ENCODE peak calls at places on chromosomes 6 and 20, in seven cellular contexts. T is activated CD4-positive, CD25-positive, alpha-beta regulatory T cell; R is coronary artery; P is heart right ventricle; G is activated CD8-positive, alpha-beta memory T cell treated with anti-CD3 and anti-CD28 coated beads, Interleukin-2, amount 50 U/mL, for 4 hours; K is myocyte; V is neural crest cell. H is an unnamed sample.

GRCh38 chr6:5025911-5026819 is 22.3 kb upstream of the RPP40 start:
- DNase-seq in T (no peak), R (peak), P (peak), G (no peak), K (peak), V (peak), H (peak)

GRCh38 chr20:53942121-53942816 is 128.1 kb downstream of the BCAS1 start:
- DNase-seq in T (no peak), R (peak), P (no peak), G (no peak), K (peak), V (no peak), H (no peak)

GRCh38 chr6:121767254-121767653 is 331.8 kb downstream of the GJA1 start:
- DNase-seq in T (no peak), R (no peak), P (no peak), G (no peak), K (no peak), V (no peak), H (no peak)

GRCh38 chr6:132007474-132008190 is 56.5 kb upstream of the CCN2 start:
- DNase-seq in T (no peak), R (no peak), P (no peak), G (no peak), K (no peak), V (no peak), H (no peak)

GRCh38 chr6:162306616-162307015 is 420.9 kb downstream of the PRKN start:
- DNase-seq in T (no peak), R (no peak), P (no peak), G (no peak), K (peak), V (no peak), H (no peak)

GRCh38 chr6:14596410-14596809 is 478.8 kb downstream of the CD83 start:
- DNase-seq in T (no peak), R (no peak), P (no peak), G (no peak), K (peak), V (no peak), H (peak)

GRCh38 chr6:36099872-36100483 is 30.3 kb upstream of the MAPK13 start:
- DNase-seq in T (peak), R (no peak), P (no peak), G (peak), K (no peak), V (no peak), H (no peak)

GRCh38 chr6:123564363-123564762 is 72.4 kb downstream of the TRDN start:
- DNase-seq in T (no peak), R (no peak), P (no peak), G (no peak), K (no peak), V (no peak), H (no peak)

GRCh38 chr6:105746539-105746938 is 339.6 kb upstream of the PRDM1 start:
- DNase-seq in T (no peak), R (no peak), P (no peak), G (no peak), K (no peak), V (no peak), H (no peak)

GRCh38 chr6:24876496-24877465 is 59.0 kb downstream of the RIPOR2 start:
- DNase-seq in T (no peak), R (no peak), P (no peak), G (no peak), K (no peak), V (no peak), H (no peak)

GRCh38 chr6:5995705-5996686 is 10.7 kb downstream of the NRN1 start:
- DNase-seq in T (no peak), R (no peak), P (peak), G (no peak), K (peak), V (peak), H (peak)

GRCh38 chr20:35353646-35354045 is 58.1 kb downstream of the UQCC1 start:
- DNase-seq in T (no peak), R (no peak), P (no peak), G (no peak), K (no peak), V (no peak), H (no peak)

GRCh38 chr6:2792330-2792729 is 27.1 kb downstream of the WRNIP1 start:
- DNase-seq in T (no peak), R (no peak), P (no peak), G (no peak), K (no peak), V (no peak), H (no peak)

GRCh38 chr6:25369043-25369442 is 89.9 kb downstream of the CARMIL1 start:
- DNase-seq in T (no peak), R (no peak), P (peak), G (no peak), K (no peak), V (no peak), H (no peak)

GRCh38 chr20:34948030-34948429 is 7.6 kb downstream of the GSS start:
- DNase-seq in T (no peak), R (no peak), P (no peak), G (no peak), K (no peak), V (no peak), H (no peak)

GRCh38 chr6:136685540-136686108 is 106.7 kb downstream of the MAP3K5 start:
- DNase-seq in T (no peak), R (no peak), P (no peak), G (no peak), K (no peak), V (no peak), H (no peak)

GRCh38 chr20:47733892-47734291 is 51.4 kb downstream of the SULF2 start:
- DNase-seq in T (no peak), R (no peak), P (no peak), G (no peak), K (no peak), V (no peak), H (no peak)

GRCh38 chr20:2123720-2124119 is 22.1 kb downstream of the STK35 start:
- DNase-seq in T (no peak), R (no peak), P (no peak), G (no peak), K (no peak), V (no peak), H (peak)

H was measured in tibial artery.